ENCODE peak calls at places on chromosome 15, in ten cellular contexts. C, X, G, W, S, Q, J, H, U and A are unnamed samples.

GRCh38 chr15:71185706-71186105 is 70.4 kb downstream of the THSD4 start:
- DNase-seq in C (no peak), X (no peak), G (no peak), W (no peak), S (no peak), Q (no peak), J (no peak), H (no peak), U (no peak), A (no peak)

GRCh38 chr15:82044373-82045178 is 1.2 kb downstream of the MEX3B start:
- DNase-seq in C (peak), X (peak), G (peak), W (peak), S (peak), Q (no peak), J (no peak), H (peak), U (no peak), A (peak)

GRCh38 chr15:64146885-64147681 is 4.4 kb upstream of the SNX22 start:
- DNase-seq in C (no peak), X (no peak), G (no peak), W (no peak), S (no peak), Q (no peak), J (no peak), H (no peak), U (no peak), A (no peak)

GRCh38 chr15:29470794-29471193 is 201.2 kb upstream of the NSMCE3 start:
- DNase-seq in C (peak), X (no peak), G (no peak), W (no peak), S (no peak), Q (no peak), J (peak), H (no peak), U (no peak), A (no peak)

GRCh38 chr15:83127547-83128150 is 20.2 kb downstream of the TM6SF1 start:
- DNase-seq in C (no peak), X (no peak), G (no peak), W (no peak), S (no peak), Q (no peak), J (no peak), H (no peak), U (no peak), A (no peak)

GRCh38 chr15:34754674-34755418 is at the start of gene GJD2:
- DNase-seq in C (no peak), X (no peak), G (peak), W (no peak), S (peak), Q (no peak), J (no peak), H (no peak), U (no peak), A (no peak)

GRCh38 chr15:64284037-64284436 is 71.9 kb downstream of the CSNK1G1 start:
- DNase-seq in C (no peak), X (peak), G (no peak), W (no peak), S (no peak), Q (no peak), J (peak), H (peak), U (no peak), A (no peak)

GRCh38 chr15:75229191-75230015 is 27.7 kb downstream of the C15orf39 start:
- DNase-seq in C (no peak), X (peak), G (no peak), W (no peak), S (no peak), Q (no peak), J (no peak), H (no peak), U (no peak), A (no peak)

GRCh38 chr15:74651251-74651741 is 35.7 kb downstream of the CLK3 start:
- DNase-seq in C (no peak), X (no peak), G (no peak), W (peak), S (no peak), Q (no peak), J (peak), H (no peak), U (no peak), A (no peak)

GRCh38 chr15:39511915-39512260 is 69.0 kb upstream of the THBS1 start:
- DNase-seq in C (no peak), X (peak), G (no peak), W (no peak), S (no peak), Q (no peak), J (no peak), H (no peak), U (no peak), A (peak)

GRCh38 chr15:31551323-31551722 is 224.7 kb downstream of the KLF13 start:
- DNase-seq in C (no peak), X (no peak), G (no peak), W (no peak), S (no peak), Q (no peak), J (no peak), H (no peak), U (no peak), A (no peak)

GRCh38 chr15:80061581-80061980 is 2.1 kb downstream of the ZFAND6 start:
- DNase-seq in C (no peak), X (peak), G (no peak), W (no peak), S (no peak), Q (no peak), J (no peak), H (no peak), U (no peak), A (no peak)

GRCh38 chr15:62469874-62470688 is 305.0 kb upstream of the C2CD4B start:
- DNase-seq in C (no peak), X (peak), G (no peak), W (no peak), S (no peak), Q (no peak), J (no peak), H (no peak), U (no peak), A (no peak)

GRCh38 chr15:91318976-91319714 is 219.1 kb downstream of the SV2B start:
- DNase-seq in C (no peak), X (no peak), G (no peak), W (no peak), S (no peak), Q (no peak), J (no peak), H (no peak), U (no peak), A (no peak)

GRCh38 chr15:77632760-77633133 is at the start of gene LINGO1:
- DNase-seq in C (peak), X (peak), G (peak), W (no peak), S (no peak), Q (no peak), J (no peak), H (no peak), U (no peak), A (peak)

GRCh38 chr15:63981596-63982320 is 64.5 kb downstream of the DAPK2 start:
- DNase-seq in C (no peak), X (no peak), G (no peak), W (no peak), S (no peak), Q (no peak), J (no peak), H (no peak), U (no peak), A (no peak)

GRCh38 chr15:94125131-94125530 is 106.2 kb upstream of the MCTP2 start:
- DNase-seq in C (no peak), X (peak), G (no peak), W (no peak), S (no peak), Q (no peak), J (no peak), H (no peak), U (no peak), A (no peak)

GRCh38 chr15:73437541-73438109 is 5.3 kb upstream of the REC114 start:
- DNase-seq in C (no peak), X (no peak), G (no peak), W (no peak), S (no peak), Q (no peak), J (no peak), H (no peak), U (no peak), A (no peak)

GRCh38 chr15:94972314-94972713 is 741.0 kb downstream of the MCTP2 start:
- DNase-seq in C (no peak), X (peak), G (no peak), W (no peak), S (no peak), Q (no peak), J (peak), H (no peak), U (no peak), A (no peak)

GRCh38 chr15:39720721-39721611 is 61.7 kb downstream of the FSIP1 start:
- DNase-seq in C (no peak), X (peak), G (no peak), W (no peak), S (no peak), Q (no peak), J (no peak), H (no peak), U (no peak), A (no peak)

GRCh38 chr15:77479015-77479414 is 58.3 kb downstream of the HMG20A start:
- DNase-seq in C (no peak), X (no peak), G (no peak), W (no peak), S (no peak), Q (no peak), J (no peak), H (no peak), U (no peak), A (no peak)

GRCh38 chr15:80780416-80781221 is 1.4 kb downstream of the CEMIP start:
- DNase-seq in C (peak), X (peak), G (peak), W (no peak), S (peak), Q (no peak), J (no peak), H (no peak), U (no peak), A (no peak)

GRCh38 chr15:86852741-86853140 is 773.1 kb downstream of the AGBL1 start:
- DNase-seq in C (no peak), X (no peak), G (no peak), W (no peak), S (no peak), Q (no peak), J (no peak), H (no peak), U (no peak), A (no peak)

GRCh38 chr15:68612533-68612932 is 33.7 kb downstream of the CORO2B start:
- DNase-seq in C (no peak), X (no peak), G (no peak), W (no peak), S (no peak), Q (no peak), J (no peak), H (no peak), U (no peak), A (no peak)

GRCh38 chr15:49830411-49830810 is 209.6 kb downstream of the DTWD1 start:
- DNase-seq in C (no peak), X (peak), G (no peak), W (no peak), S (no peak), Q (no peak), J (no peak), H (no peak), U (no peak), A (no peak)

GRCh38 chr15:63048986-63049665 is 6.6 kb downstream of the TPM1 start:
- DNase-seq in C (no peak), X (no peak), G (no peak), W (no peak), S (peak), Q (peak), J (no peak), H (no peak), U (peak), A (peak)

GRCh38 chr15:70528270-70528706 is 235.1 kb downstream of the UACA start:
- DNase-seq in C (no peak), X (no peak), G (no peak), W (peak), S (no peak), Q (peak), J (no peak), H (no peak), U (no peak), A (no peak)

GRCh38 chr15:100861511-100861991 is 18.1 kb upstream of the ALDH1A3 start:
- DNase-seq in C (no peak), X (no peak), G (no peak), W (no peak), S (no peak), Q (no peak), J (no peak), H (no peak), U (no peak), A (no peak)

GRCh38 chr15:57352535-57353316 is 23.6 kb upstream of the CGNL1 start:
- DNase-seq in C (no peak), X (no peak), G (no peak), W (no peak), S (no peak), Q (no peak), J (no peak), H (no peak), U (no peak), A (no peak)

GRCh38 chr15:49421991-49422390 is 1.1 kb upstream of the FGF7 start:
- DNase-seq in C (no peak), X (peak), G (peak), W (peak), S (peak), Q (no peak), J (peak), H (no peak), U (no peak), A (no peak)

GRCh38 chr15:78306176-78306774 is 6.9 kb upstream of the SKIC8 start:
- DNase-seq in C (no peak), X (peak), G (no peak), W (no peak), S (no peak), Q (no peak), J (no peak), H (no peak), U (no peak), A (no peak)

GRCh38 chr15:89362203-89363101 is 27.8 kb upstream of the POLG start:
- DNase-seq in C (no peak), X (no peak), G (peak), W (no peak), S (no peak), Q (no peak), J (no peak), H (no peak), U (no peak), A (peak)

GRCh38 chr15:52295421-52295991 is at the start of gene MYO5C:
- DNase-seq in C (peak), X (peak), G (peak), W (peak), S (peak), Q (no peak), J (no peak), H (no peak), U (no peak), A (peak)

GRCh38 chr15:68302729-68303128 is 25.2 kb downstream of the FEM1B start:
- DNase-seq in C (no peak), X (no peak), G (peak), W (no peak), S (no peak), Q (no peak), J (no peak), H (no peak), U (no peak), A (no peak)

GRCh38 chr15:67136802-67137201 is 71.4 kb downstream of the SMAD3 start:
- DNase-seq in C (no peak), X (no peak), G (no peak), W (no peak), S (no peak), Q (no peak), J (no peak), H (no peak), U (no peak), A (no peak)

GRCh38 chr15:89089316-89090230 is 1.3 kb downstream of the ABHD2 start:
- DNase-seq in C (no peak), X (no peak), G (no peak), W (no peak), S (no peak), Q (no peak), J (no peak), H (no peak), U (no peak), A (no peak)